ENCODE peak calls at places on chromosome 1, in five cellular contexts. D is A549, S is spleen, H is IMR-90, Y is Karpas-422. O is an unnamed sample.

GRCh38 chr1:2284932-2285331 is 56.8 kb downstream of the SKI start:
- DNase-seq in D (no peak), S (no peak), H (no peak), Y (no peak), O (no peak)

GRCh38 chr1:212341090-212341489 is 55.9 kb downstream of the PPP2R5A start:
- DNase-seq in D (no peak), S (no peak), H (no peak), Y (no peak), O (no peak)

GRCh38 chr1:2192031-2192995 is 2.3 kb downstream of the FAAP20 start:
- DNase-seq in D (no peak), S (no peak), H (peak), Y (no peak), O (no peak)

GRCh38 chr1:93673159-93673657 is 8.4 kb downstream of the BCAR3 start:
- DNase-seq in D (no peak), S (no peak), H (peak), Y (no peak), O (no peak)

GRCh38 chr1:5751833-5752714 is 240.2 kb downstream of the NPHP4 start:
- DNase-seq in D (no peak), S (peak), H (no peak), Y (no peak), O (no peak)

GRCh38 chr1:11929849-11930248 is 3.6 kb upstream of the KIAA2013 start:
- DNase-seq in D (no peak), S (no peak), H (peak), Y (peak), O (no peak)

GRCh38 chr1:20472860-20473711 is 12.9 kb downstream of the CAMK2N1 start:
- DNase-seq in D (peak), S (no peak), H (peak), Y (peak), O (no peak)

GRCh38 chr1:225987491-225988316 is 11.4 kb downstream of the SDE2 start:
- DNase-seq in D (peak), S (no peak), H (peak), Y (peak), O (peak)

GRCh38 chr1:160724445-160725242 is 13.0 kb upstream of the CD48 start:
- DNase-seq in D (peak), S (no peak), H (no peak), Y (no peak), O (no peak)

GRCh38 chr1:220339581-220339980 is 67.3 kb upstream of the RAB3GAP2 start:
- DNase-seq in D (no peak), S (no peak), H (no peak), Y (no peak), O (no peak)
- H3K27ac ChIP-seq in D (no peak), S (no peak), H (no peak), Y (no peak), O (no peak)

GRCh38 chr1:152928671-152929070 is 18.3 kb upstream of the SPRR5 start:
- DNase-seq in D (no peak), S (no peak), H (no peak), Y (no peak), O (no peak)

GRCh38 chr1:152924191-152924590 is 15.8 kb downstream of the IVL start:
- DNase-seq in D (no peak), S (no peak), H (no peak), Y (no peak), O (no peak)

GRCh38 chr1:152926091-152926490 is 17.7 kb downstream of the IVL start:
- DNase-seq in D (no peak), S (no peak), H (peak), Y (peak), O (no peak)
- H3K27ac ChIP-seq in D (no peak), S (no peak), H (no peak), Y (no peak), O (no peak)

GRCh38 chr1:7383671-7384070 is 387.4 kb upstream of the VAMP3 start:
- DNase-seq in D (no peak), S (peak), H (no peak), Y (no peak), O (no peak)
- H3K27ac ChIP-seq in D (peak), S (no peak), H (no peak), Y (no peak), O (no peak)

DNA sequence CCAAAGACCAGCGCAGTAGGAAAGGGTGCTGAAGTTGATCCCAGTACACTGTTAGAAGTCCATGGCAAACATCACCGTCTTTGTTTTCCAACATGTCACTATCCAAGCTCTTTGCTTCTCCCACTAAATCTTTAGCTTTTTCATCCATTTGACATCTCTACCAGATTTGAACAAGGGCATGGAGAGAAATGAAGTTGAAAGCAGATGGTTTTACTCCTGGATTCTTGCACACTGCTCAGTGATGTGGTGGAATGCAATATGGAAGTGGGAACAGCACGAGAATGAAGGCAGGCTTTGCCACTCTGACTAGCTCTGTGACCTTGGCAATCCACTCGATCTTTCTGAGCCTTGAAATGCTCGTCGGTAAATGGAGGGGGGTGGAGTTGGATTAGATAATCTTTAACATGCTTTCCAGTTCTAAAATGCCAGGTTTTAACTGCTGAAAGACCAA is 20.4 kb downstream of the DSTYK start:
- DNase-seq in D (no peak), S (no peak), H (peak), Y (no peak), O (no peak)
- H3K27ac ChIP-seq in D (peak), S (no peak), H (peak), Y (no peak), O (no peak)

DNA sequence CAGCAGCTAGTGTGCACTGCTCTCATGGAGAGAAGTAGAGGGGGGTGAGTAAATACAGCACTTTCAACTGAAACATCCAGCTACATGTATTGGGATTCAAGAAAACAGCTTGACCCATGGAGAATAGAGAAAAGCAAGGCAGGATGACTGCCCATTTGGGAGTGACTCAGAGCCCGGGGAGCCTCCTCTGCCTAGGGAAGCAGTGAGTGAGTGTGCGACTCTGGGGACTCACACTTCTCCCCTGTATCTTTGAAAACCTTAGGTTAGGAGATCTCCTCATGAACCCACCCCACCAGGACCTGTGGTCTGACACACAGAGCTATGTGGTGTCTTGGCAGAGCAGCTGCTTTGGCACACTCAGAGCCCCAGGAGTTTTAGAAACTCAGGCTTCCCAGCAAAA is 81.9 kb upstream of the PTGFR start:
- DNase-seq in D (no peak), S (no peak), H (peak), Y (no peak), O (no peak)
- H3K27ac ChIP-seq in D (no peak), S (no peak), H (no peak), Y (no peak), O (no peak)